ENCODE peak calls at places on chromosomes 11 and 22, in four cellular contexts. X is choroid plexus epithelial cell, I is tibial nerve, O is endothelial cell. J is an unnamed sample.

GRCh38 chr11:13110929-13111812 is 102.1 kb downstream of the RASSF10 start:
- DNase-seq in X (peak; percentile 25), I (no peak), O (no peak), J (no peak)

GRCh38 chr11:128553662-128554392 is 33.5 kb downstream of the ETS1 start:
- DNase-seq in X (peak; percentile 50), I (no peak), O (no peak), J (no peak)

GRCh38 chr11:1927151-1928037 is 7.9 kb downstream of the TNNT3 start:
- DNase-seq in X (no peak), I (no peak), O (no peak), J (no peak)

GRCh38 chr11:3984896-3985295 is 109.7 kb upstream of the RRM1 start:
- DNase-seq in X (peak; percentile 61), I (no peak), O (peak; percentile 39), J (no peak)

GRCh38 chr11:28808771-28809170 is 700.6 kb downstream of the METTL15 start:
- DNase-seq in X (no peak), I (no peak), O (no peak), J (no peak)

GRCh38 chr11:13963169-13963948 is 836 bp downstream of the SPON1 start:
- DNase-seq in X (peak; percentile 2), I (no peak), O (no peak), J (peak; percentile 9)

GRCh38 chr11:103322861-103323260 is 213.6 kb downstream of the DYNC2H1 start:
- DNase-seq in X (peak; percentile 30), I (no peak), O (no peak), J (no peak)

GRCh38 chr11:116782728-116783127 is 5.1 kb downstream of the ZPR1 start:
- DNase-seq in X (peak; percentile 46), I (no peak), O (no peak), J (no peak)

GRCh38 chr11:74418509-74418895 is 20.3 kb upstream of the PGM2L1 start:
- DNase-seq in X (peak; percentile 90), I (no peak), O (no peak), J (no peak)

GRCh38 chr22:34960005-34960404 is 106.0 kb upstream of the ISX start:
- DNase-seq in X (no peak), I (no peak), O (no peak), J (no peak)

GRCh38 chr11:954392-955144 is 28.9 kb downstream of the AP2A2 start:
- DNase-seq in X (no peak), I (no peak), O (no peak), J (no peak)

GRCh38 chr11:74731301-74732094 is at the start of gene CHRDL2:
- DNase-seq in X (peak; percentile 46), I (no peak), O (peak; percentile 65), J (peak; percentile 35)

GRCh38 chr11:58597749-58598148 is 18.9 kb downstream of the ZFP91 start:
- DNase-seq in X (no peak), I (no peak), O (no peak), J (no peak)

DNA sequence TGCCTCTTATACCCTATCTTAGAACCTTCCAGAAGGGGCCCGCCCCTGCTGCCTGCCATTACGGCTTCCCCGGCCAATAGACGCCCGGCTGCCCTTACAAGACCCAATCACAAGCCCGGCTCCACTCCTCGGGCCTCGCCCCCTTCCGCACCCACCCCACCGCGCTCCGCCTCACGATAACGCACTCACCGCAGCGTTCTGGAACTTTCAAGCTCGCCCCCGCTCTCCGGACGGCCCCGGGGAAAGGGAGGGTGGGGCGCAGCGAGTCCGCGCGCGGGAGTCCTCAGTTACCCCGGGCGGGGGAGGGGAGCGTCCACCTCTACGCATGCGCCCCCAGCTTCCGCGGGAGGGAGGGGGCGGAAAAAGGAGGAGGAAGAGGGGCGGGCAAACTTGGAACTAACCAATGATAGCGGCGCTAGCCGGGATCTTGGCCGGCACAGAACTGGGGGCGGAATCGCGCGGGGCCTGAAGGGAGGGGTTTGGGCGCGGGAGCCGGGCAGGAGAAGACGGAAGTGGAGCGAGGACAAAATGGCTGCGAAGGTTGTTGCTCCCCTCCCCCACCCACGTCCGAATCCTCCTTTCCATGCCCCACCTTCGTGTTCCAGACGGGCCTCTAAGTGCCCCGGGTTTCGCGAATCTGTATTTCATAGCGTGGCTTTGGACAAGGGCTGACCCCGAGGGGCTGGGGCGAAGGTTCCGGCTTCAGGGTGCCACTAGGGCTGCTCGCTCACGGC is 389 bp upstream of the HSPA8 start:
- DNase-seq in X (peak; percentile 100), I (peak; percentile 97), O (peak; percentile 99), J (peak; percentile 97)
- TF ChIP-seq CTCF in X (no peak), I (no peak), O (no peak), J (no peak)

DNA sequence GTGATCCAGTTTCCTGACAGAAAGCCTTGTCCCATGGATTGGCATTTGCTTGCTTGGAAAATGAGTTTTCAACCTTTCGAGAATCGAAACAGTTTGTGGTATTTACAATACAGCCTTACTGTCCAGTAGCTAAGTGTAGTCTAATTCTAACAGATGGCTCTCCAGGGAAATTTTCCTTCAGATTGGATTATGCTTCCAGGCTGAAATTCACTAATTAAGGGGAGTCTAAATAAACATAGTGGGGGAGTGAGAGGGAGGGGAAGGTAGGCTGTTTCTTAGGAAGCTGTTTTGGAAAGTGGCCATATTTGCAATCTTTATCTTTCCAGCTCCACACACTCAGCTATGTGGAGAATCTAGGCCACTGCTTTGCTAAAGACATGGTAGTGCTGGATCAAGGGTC is 81.3 kb downstream of the SYT9 start:
- DNase-seq in X (peak; percentile 1), I (no peak), O (no peak), J (no peak)
- TF ChIP-seq CTCF in X (no peak), I (no peak), O (no peak), J (no peak)

DNA sequence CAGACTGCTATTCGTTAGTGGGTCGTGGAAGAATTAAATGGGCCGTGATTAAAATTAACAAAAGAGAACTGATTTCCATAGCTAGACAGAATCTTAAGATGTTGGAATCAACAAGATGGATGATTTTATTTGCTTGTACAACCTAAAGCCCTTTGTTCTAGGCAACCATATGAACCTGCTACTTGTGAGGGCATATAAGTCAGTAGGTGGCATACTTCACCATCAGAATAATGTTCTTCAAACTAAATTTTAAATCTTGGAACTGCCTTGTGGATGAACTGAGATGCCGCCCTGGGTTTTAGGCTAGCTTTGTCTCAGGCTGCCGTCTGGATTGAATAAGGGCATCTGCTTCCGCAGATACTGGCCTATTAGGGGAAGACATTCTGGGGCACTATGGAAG is 40.9 kb downstream of the CSRP3 start:
- DNase-seq in X (no peak), I (no peak), O (no peak), J (no peak)
- TF ChIP-seq CTCF in X (no peak), I (no peak), O (no peak), J (no peak)

DNA sequence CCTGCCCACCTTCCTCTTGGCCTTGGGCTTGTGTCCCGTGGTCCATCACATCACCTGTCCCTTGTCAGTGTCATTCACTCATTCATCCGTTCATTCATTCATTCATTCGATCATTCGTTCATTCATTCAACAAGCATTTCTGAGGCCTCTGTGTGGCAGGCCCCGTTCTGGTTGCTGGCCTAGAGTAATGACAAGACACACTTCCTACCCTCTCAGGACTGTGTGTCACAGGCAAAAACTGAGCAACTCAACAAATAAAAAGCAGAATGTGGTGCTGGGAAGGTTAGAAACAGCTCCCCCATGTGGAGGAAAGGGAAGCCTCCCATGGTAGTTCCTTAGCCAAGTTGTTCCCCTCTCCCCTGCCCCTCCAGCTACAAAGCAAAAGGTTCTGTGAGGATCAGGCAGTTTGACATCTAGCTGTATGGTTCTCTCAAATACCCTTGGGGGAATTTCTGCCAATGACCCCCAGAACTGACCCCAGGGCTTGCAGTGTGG is 1.6 kb upstream of the OMP start:
- DNase-seq in X (peak; percentile 63), I (no peak), O (no peak), J (no peak)
- TF ChIP-seq CTCF in X (peak; percentile 81), I (no peak), O (peak; percentile 53), J (peak; percentile 55)

GRCh38 chr11:70068950-70069349 is 9.2 kb upstream of the ANO1 start:
- DNase-seq in X (no peak), I (no peak), O (no peak), J (no peak)
- TF ChIP-seq CTCF in X (no peak), I (no peak), O (no peak), J (no peak)